ENCODE peak calls at places on chromosomes 12 and 14, in six cellular contexts. G is sigmoid colon, O is spleen, P is testis, Q is hepatocyte, J is IMR-90. F is an unnamed sample. For H3K4me1 and H3K27me3, the result is how much of the 10 kb centered on the place peaks cover.

GRCh38 chr12:72017054-72017651 is 78.5 kb downstream of the TPH2 start:
- DNase-seq in Q (peak), J (peak), O (peak), P (peak), G (peak), F (no peak)

GRCh38 chr12:72271401-72271740 is 799 bp upstream of the TRHDE start:
- DNase-seq in G (no peak), P (peak), O (peak), J (peak), Q (no peak), F (peak)

GRCh38 chr14:64705406-64706118 is 1.3 kb downstream of the PLEKHG3 start:
- DNase-seq in J (no peak), P (peak), Q (peak), O (peak), G (peak), F (no peak)

GRCh38 chr12:91704446-91704845 is 441.2 kb downstream of the BTG1 start:
- DNase-seq in P (no peak), O (no peak), Q (no peak), G (no peak), J (peak), F (no peak)

GRCh38 chr14:59097681-59098080 is 90.8 kb upstream of the DAAM1 start:
- DNase-seq in Q (no peak), P (no peak), O (no peak), J (peak), G (no peak), F (no peak)

GRCh38 chr12:109525279-109525585 is 47.8 kb downstream of the UBE3B start:
- DNase-seq in Q (no peak), P (no peak), J (no peak), O (no peak), G (no peak), F (peak)

GRCh38 chr12:25787701-25788100 is 170.8 kb upstream of the RASSF8 start:
- DNase-seq in G (no peak), Q (no peak), O (no peak), J (no peak), P (no peak), F (no peak)

GRCh38 chr14:91872011-91872476 is 4.7 kb upstream of the TC2N start:
- DNase-seq in G (no peak), P (no peak), O (no peak), Q (no peak), J (no peak), F (no peak)

GRCh38 chr14:94656043-94656442 is 43.9 kb downstream of the SERPINA3 start:
- DNase-seq in J (no peak), Q (no peak), G (peak), O (no peak), P (no peak), F (no peak)

GRCh38 chr12:47811581-47812484 is 7.9 kb downstream of the HDAC7 start:
- DNase-seq in P (peak), O (no peak), G (peak), J (peak), Q (no peak), F (peak)

GRCh38 chr12:58920956-58921861 is 905 bp upstream of the LRIG3 start:
- DNase-seq in Q (peak), G (no peak), O (no peak), P (no peak), J (no peak), F (no peak)

GRCh38 chr14:20429801-20430669 is 5.9 kb downstream of the KLHL33 start:
- DNase-seq in Q (no peak), G (no peak), P (no peak), J (no peak), O (peak), F (no peak)

GRCh38 chr12:20237091-20237490 is 131.2 kb upstream of the PDE3A start:
- DNase-seq in O (no peak), G (no peak), Q (no peak), J (no peak), P (no peak), F (no peak)

GRCh38 chr12:132275110-132275531 is 54.3 kb downstream of the GALNT9 start:
- DNase-seq in P (no peak), O (no peak), J (peak), Q (peak), G (no peak), F (no peak)

GRCh38 chr12:66288121-66288520 is 14.2 kb upstream of the HELB start:
- DNase-seq in P (no peak), Q (no peak), O (no peak), J (no peak), G (no peak), F (no peak)

GRCh38 chr12:57958061-57958657 is 16.8 kb downstream of the ATP23 start:
- DNase-seq in O (no peak), G (no peak), J (no peak), P (no peak), Q (no peak), F (no peak)

GRCh38 chr12:11576104-11576503 is 73.4 kb upstream of the ETV6 start:
- DNase-seq in Q (no peak), J (peak), G (peak), O (no peak), P (no peak), F (no peak)

GRCh38 chr12:49667319-49668090 is 39.7 kb downstream of the FMNL3 start:
- DNase-seq in J (peak), G (no peak), P (no peak), O (no peak), Q (no peak), F (no peak)

GRCh38 chr12:106631797-106632196 is 49.0 kb downstream of the RFX4 start:
- DNase-seq in J (no peak), P (no peak), O (no peak), Q (no peak), G (no peak), F (no peak)

GRCh38 chr12:89706551-89707348 is 1.9 kb downstream of the ATP2B1 start:
- DNase-seq in O (peak), P (peak), J (peak), G (peak), Q (peak), F (no peak)

GRCh38 chr12:122867701-122868461 is 28.0 kb downstream of the VPS37B start:
- DNase-seq in O (peak), Q (no peak), J (no peak), G (peak), P (peak), F (no peak)
- H3K4me1 ChIP-seq in O (half or more), Q (under half), J (under half), G (under half), P (half or more), F (under half)

GRCh38 chr12:14903386-14904098 is 17.9 kb upstream of the MGP start:
- DNase-seq in J (no peak), P (no peak), G (no peak), O (no peak), Q (no peak), F (no peak)
- H3K4me3 ChIP-seq in J (no peak), P (no peak), G (no peak), O (no peak), Q (no peak), F (no peak)

GRCh38 chr14:34872822-34873590 is 2.2 kb downstream of the BAZ1A start:
- DNase-seq in O (no peak), P (peak), J (peak), G (peak), Q (peak), F (no peak)
- H3K27me3 ChIP-seq in O (under half), P (under half), J (under half), G (under half), Q (under half), F (under half)

GRCh38 chr14:68970096-68970612 is 8.9 kb downstream of the ACTN1 start:
- DNase-seq in G (peak), O (peak), J (no peak), P (no peak), Q (no peak), F (peak)
- H3K4me1 ChIP-seq in G (half or more), O (half or more), J (half or more), P (under half), Q (half or more), F (under half)

F was measured in aorta.